ENCODE peak calls at places on chromosomes 7 and 10, in eight cellular contexts. One of them, this sample, is unnamed. For H3K36me3, the result is how much of the 10 kb centered on the place peaks cover.

GRCh38 chr7:79334841-79335240 is 118.6 kb downstream of the MAGI2 start:
- DNase-seq in kidney epithelial cell: no peak
- DNase-seq in PC-3: no peak
- DNase-seq in ovary: no peak
- DNase-seq in spleen: no peak
- DNase-seq in sigmoid colon: no peak
- DNase-seq in effector memory CD4-positive, alpha-beta T cell: no peak
- DNase-seq in pancreas: no peak
- DNase-seq in this sample: no peak

GRCh38 chr10:102540023-102540422 is 36.3 kb downstream of the SUFU start:
- DNase-seq in kidney epithelial cell: no peak
- DNase-seq in ovary: no peak
- DNase-seq in spleen: no peak
- DNase-seq in sigmoid colon: no peak
- DNase-seq in PC-3: peak
- DNase-seq in effector memory CD4-positive, alpha-beta T cell: no peak
- DNase-seq in pancreas: no peak
- DNase-seq in this sample: no peak

GRCh38 chr10:113735913-113736312 is 15.6 kb upstream of the PLEKHS1 start:
- DNase-seq in effector memory CD4-positive, alpha-beta T cell: no peak
- DNase-seq in kidney epithelial cell: peak
- DNase-seq in PC-3: no peak
- DNase-seq in spleen: no peak
- DNase-seq in sigmoid colon: no peak
- DNase-seq in pancreas: no peak
- DNase-seq in ovary: no peak
- DNase-seq in this sample: peak

GRCh38 chr7:64541438-64542359 is 21.2 kb downstream of the ZNF680 start:
- DNase-seq in PC-3: peak
- DNase-seq in ovary: peak
- DNase-seq in spleen: no peak
- DNase-seq in effector memory CD4-positive, alpha-beta T cell: no peak
- DNase-seq in kidney epithelial cell: peak
- DNase-seq in sigmoid colon: no peak
- DNase-seq in pancreas: no peak
- DNase-seq in this sample: no peak

GRCh38 chr7:23475579-23475844 is 5.2 kb upstream of the IGF2BP3 start:
- DNase-seq in PC-3: no peak
- DNase-seq in spleen: no peak
- DNase-seq in effector memory CD4-positive, alpha-beta T cell: no peak
- DNase-seq in ovary: no peak
- DNase-seq in kidney epithelial cell: no peak
- DNase-seq in sigmoid colon: no peak
- DNase-seq in pancreas: no peak
- DNase-seq in this sample: no peak

GRCh38 chr7:149817301-149817771 is 20.8 kb upstream of the ZNF862 start:
- DNase-seq in kidney epithelial cell: no peak
- DNase-seq in sigmoid colon: no peak
- DNase-seq in PC-3: no peak
- DNase-seq in spleen: peak
- DNase-seq in ovary: no peak
- DNase-seq in effector memory CD4-positive, alpha-beta T cell: no peak
- DNase-seq in pancreas: no peak
- DNase-seq in this sample: no peak

GRCh38 chr10:91864744-91865143 is 44.5 kb downstream of the FGFBP3 start:
- DNase-seq in pancreas: no peak
- DNase-seq in ovary: no peak
- DNase-seq in PC-3: no peak
- DNase-seq in effector memory CD4-positive, alpha-beta T cell: no peak
- DNase-seq in spleen: no peak
- DNase-seq in sigmoid colon: no peak
- DNase-seq in kidney epithelial cell: no peak
- DNase-seq in this sample: no peak

GRCh38 chr10:115572740-115573455 is 479.7 kb downstream of the ATRNL1 start:
- DNase-seq in kidney epithelial cell: no peak
- DNase-seq in sigmoid colon: no peak
- DNase-seq in ovary: no peak
- DNase-seq in spleen: no peak
- DNase-seq in PC-3: no peak
- DNase-seq in pancreas: no peak
- DNase-seq in effector memory CD4-positive, alpha-beta T cell: no peak
- DNase-seq in this sample: no peak

GRCh38 chr10:77877461-77878344 is 48.9 kb downstream of the DLG5 start:
- DNase-seq in sigmoid colon: peak
- DNase-seq in ovary: peak
- DNase-seq in pancreas: no peak
- DNase-seq in effector memory CD4-positive, alpha-beta T cell: peak
- DNase-seq in PC-3: no peak
- DNase-seq in kidney epithelial cell: peak
- DNase-seq in spleen: peak
- DNase-seq in this sample: peak

GRCh38 chr10:11345224-11346054 is 266.0 kb downstream of the USP6NL start:
- DNase-seq in kidney epithelial cell: peak
- DNase-seq in pancreas: no peak
- DNase-seq in PC-3: peak
- DNase-seq in spleen: no peak
- DNase-seq in effector memory CD4-positive, alpha-beta T cell: no peak
- DNase-seq in sigmoid colon: no peak
- DNase-seq in ovary: no peak
- DNase-seq in this sample: peak

GRCh38 chr10:7409045-7409731 is 1.6 kb downstream of the SFMBT2 start:
- DNase-seq in sigmoid colon: no peak
- DNase-seq in effector memory CD4-positive, alpha-beta T cell: peak
- DNase-seq in kidney epithelial cell: no peak
- DNase-seq in ovary: peak
- DNase-seq in pancreas: no peak
- DNase-seq in PC-3: peak
- DNase-seq in spleen: peak
- DNase-seq in this sample: peak

GRCh38 chr10:17643339-17643754 is 604 bp upstream of the STAM start:
- DNase-seq in pancreas: peak
- DNase-seq in spleen: peak
- DNase-seq in effector memory CD4-positive, alpha-beta T cell: no peak
- DNase-seq in ovary: no peak
- DNase-seq in PC-3: peak
- DNase-seq in sigmoid colon: peak
- DNase-seq in kidney epithelial cell: peak
- DNase-seq in this sample: peak

GRCh38 chr10:6065845-6066244 is 3.7 kb upstream of the IL2RA start:
- DNase-seq in ovary: no peak
- DNase-seq in kidney epithelial cell: no peak
- DNase-seq in effector memory CD4-positive, alpha-beta T cell: no peak
- DNase-seq in sigmoid colon: peak
- DNase-seq in PC-3: no peak
- DNase-seq in pancreas: no peak
- DNase-seq in spleen: no peak
- DNase-seq in this sample: no peak

GRCh38 chr7:36207451-36208291 is 54.6 kb downstream of the EEPD1 start:
- DNase-seq in kidney epithelial cell: peak
- DNase-seq in spleen: peak
- DNase-seq in pancreas: no peak
- DNase-seq in PC-3: peak
- DNase-seq in ovary: peak
- DNase-seq in effector memory CD4-positive, alpha-beta T cell: peak
- DNase-seq in sigmoid colon: peak
- DNase-seq in this sample: peak

GRCh38 chr7:133355325-133355708 is 102.4 kb downstream of the EXOC4 start:
- DNase-seq in effector memory CD4-positive, alpha-beta T cell: no peak
- DNase-seq in pancreas: no peak
- DNase-seq in PC-3: no peak
- DNase-seq in sigmoid colon: no peak
- DNase-seq in spleen: no peak
- DNase-seq in ovary: no peak
- DNase-seq in kidney epithelial cell: no peak
- DNase-seq in this sample: no peak

GRCh38 chr10:13140627-13141190 is 20.6 kb upstream of the MCM10 start:
- DNase-seq in sigmoid colon: no peak
- DNase-seq in pancreas: no peak
- DNase-seq in PC-3: no peak
- DNase-seq in effector memory CD4-positive, alpha-beta T cell: no peak
- DNase-seq in spleen: no peak
- DNase-seq in kidney epithelial cell: no peak
- DNase-seq in ovary: no peak
- DNase-seq in this sample: no peak

GRCh38 chr7:3289996-3290395 is 11.1 kb upstream of the SDK1 start:
- DNase-seq in effector memory CD4-positive, alpha-beta T cell: no peak
- DNase-seq in sigmoid colon: no peak
- DNase-seq in spleen: no peak
- DNase-seq in PC-3: no peak
- DNase-seq in pancreas: no peak
- DNase-seq in ovary: no peak
- DNase-seq in kidney epithelial cell: peak
- DNase-seq in this sample: no peak

GRCh38 chr7:128236924-128237586 is 4.0 kb upstream of the LEP start:
- DNase-seq in PC-3: peak
- DNase-seq in ovary: no peak
- DNase-seq in effector memory CD4-positive, alpha-beta T cell: no peak
- DNase-seq in pancreas: no peak
- DNase-seq in spleen: no peak
- DNase-seq in kidney epithelial cell: no peak
- DNase-seq in sigmoid colon: no peak
- DNase-seq in this sample: no peak

GRCh38 chr7:37311282-37311868 is 137.3 kb downstream of the ELMO1 start:
- DNase-seq in spleen: peak
- DNase-seq in ovary: no peak
- DNase-seq in effector memory CD4-positive, alpha-beta T cell: peak
- DNase-seq in kidney epithelial cell: peak
- DNase-seq in PC-3: no peak
- DNase-seq in pancreas: no peak
- DNase-seq in sigmoid colon: no peak
- DNase-seq in this sample: peak

GRCh38 chr10:132198068-132198370 is 11.3 kb downstream of the DPYSL4 start:
- DNase-seq in PC-3: no peak
- DNase-seq in sigmoid colon: no peak
- DNase-seq in spleen: no peak
- DNase-seq in pancreas: no peak
- DNase-seq in effector memory CD4-positive, alpha-beta T cell: no peak
- DNase-seq in ovary: no peak
- DNase-seq in kidney epithelial cell: no peak
- DNase-seq in this sample: peak

GRCh38 chr10:132195366-132196075 is 8.8 kb downstream of the DPYSL4 start:
- DNase-seq in kidney epithelial cell: no peak
- DNase-seq in pancreas: no peak
- DNase-seq in sigmoid colon: no peak
- DNase-seq in spleen: peak
- DNase-seq in PC-3: no peak
- DNase-seq in ovary: no peak
- DNase-seq in effector memory CD4-positive, alpha-beta T cell: no peak
- DNase-seq in this sample: no peak

GRCh38 chr10:132194726-132195125 is 8.0 kb downstream of the DPYSL4 start:
- DNase-seq in ovary: no peak
- DNase-seq in pancreas: no peak
- DNase-seq in PC-3: no peak
- DNase-seq in spleen: peak
- DNase-seq in effector memory CD4-positive, alpha-beta T cell: no peak
- DNase-seq in kidney epithelial cell: no peak
- DNase-seq in sigmoid colon: no peak
- DNase-seq in this sample: no peak

GRCh38 chr10:132197271-132198067 is 10.7 kb downstream of the DPYSL4 start:
- DNase-seq in ovary: no peak
- DNase-seq in PC-3: no peak
- DNase-seq in spleen: peak
- DNase-seq in effector memory CD4-positive, alpha-beta T cell: no peak
- DNase-seq in sigmoid colon: no peak
- DNase-seq in kidney epithelial cell: no peak
- DNase-seq in pancreas: no peak
- DNase-seq in this sample: peak

GRCh38 chr10:132196178-132197113 is 9.7 kb downstream of the DPYSL4 start:
- DNase-seq in ovary: no peak
- DNase-seq in sigmoid colon: no peak
- DNase-seq in effector memory CD4-positive, alpha-beta T cell: no peak
- DNase-seq in PC-3: no peak
- DNase-seq in kidney epithelial cell: no peak
- DNase-seq in spleen: peak
- DNase-seq in pancreas: no peak
- DNase-seq in this sample: no peak
- H3K36me3 ChIP-seq in ovary: under half
- H3K36me3 ChIP-seq in sigmoid colon: under half
- H3K36me3 ChIP-seq in effector memory CD4-positive, alpha-beta T cell: under half
- H3K36me3 ChIP-seq in PC-3: under half
- H3K36me3 ChIP-seq in kidney epithelial cell: under half
- H3K36me3 ChIP-seq in spleen: under half
- H3K36me3 ChIP-seq in pancreas: under half
- H3K36me3 ChIP-seq in this sample: under half

DNA sequence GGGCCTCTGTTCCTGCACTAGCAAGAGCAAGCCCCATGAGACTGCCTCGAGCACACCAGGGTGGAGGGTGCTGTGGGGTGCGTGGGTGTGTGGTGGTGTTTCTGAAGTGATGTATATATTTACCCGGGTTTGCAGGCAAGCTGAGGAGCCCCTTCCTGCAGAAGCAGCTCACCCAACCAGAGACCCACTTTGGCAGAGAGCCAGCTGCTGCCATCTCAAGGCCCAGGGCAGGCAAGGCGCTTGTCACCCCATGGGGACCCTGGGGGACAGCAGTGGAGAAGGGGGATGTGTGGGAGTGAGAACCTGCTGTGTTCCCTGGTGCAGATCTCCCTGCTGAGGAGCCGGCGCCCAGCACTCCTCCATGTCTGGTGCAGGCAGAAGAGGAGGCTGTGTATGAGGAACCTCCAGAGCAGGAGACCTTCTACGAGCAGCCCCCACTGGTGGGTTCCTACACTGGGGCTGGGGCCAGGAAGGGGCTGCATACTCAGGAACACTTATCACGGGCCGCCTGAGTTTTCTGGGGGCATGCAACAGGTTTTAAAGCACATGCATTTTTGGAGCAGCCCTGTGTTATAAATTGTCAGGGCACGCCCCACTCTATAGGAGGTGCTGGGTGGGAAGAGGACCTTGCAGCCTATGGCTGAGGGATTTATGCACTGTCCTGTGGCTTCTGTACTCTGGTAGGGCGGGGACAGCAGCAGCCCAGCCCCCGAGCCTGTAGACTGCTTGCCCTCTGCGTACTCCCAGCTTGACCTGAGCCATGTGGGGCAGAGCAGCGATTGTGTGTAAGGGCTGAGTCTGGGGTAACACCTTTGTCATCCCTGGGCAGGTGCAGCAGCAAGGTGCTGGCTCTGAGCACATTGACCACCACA is 5.9 kb downstream of the PGAM2 start:
- DNase-seq in pancreas: peak
- DNase-seq in sigmoid colon: peak
- DNase-seq in PC-3: no peak
- DNase-seq in effector memory CD4-positive, alpha-beta T cell: no peak
- DNase-seq in kidney epithelial cell: no peak
- DNase-seq in spleen: peak
- DNase-seq in ovary: peak
- DNase-seq in this sample: no peak
- H3K36me3 ChIP-seq in pancreas: under half
- H3K36me3 ChIP-seq in sigmoid colon: under half
- H3K36me3 ChIP-seq in PC-3: under half
- H3K36me3 ChIP-seq in effector memory CD4-positive, alpha-beta T cell: half or more
- H3K36me3 ChIP-seq in kidney epithelial cell: under half
- H3K36me3 ChIP-seq in spleen: under half
- H3K36me3 ChIP-seq in ovary: under half
- H3K36me3 ChIP-seq in this sample: under half

GRCh38 chr10:26503911-26504310 is 65.8 kb downstream of the APBB1IP start:
- DNase-seq in spleen: no peak
- DNase-seq in PC-3: no peak
- DNase-seq in ovary: no peak
- DNase-seq in kidney epithelial cell: no peak
- DNase-seq in pancreas: no peak
- DNase-seq in sigmoid colon: no peak
- DNase-seq in effector memory CD4-positive, alpha-beta T cell: no peak
- DNase-seq in this sample: no peak
- H3K36me3 ChIP-seq in spleen: under half
- H3K36me3 ChIP-seq in PC-3: under half
- H3K36me3 ChIP-seq in ovary: under half
- H3K36me3 ChIP-seq in kidney epithelial cell: under half
- H3K36me3 ChIP-seq in pancreas: under half
- H3K36me3 ChIP-seq in sigmoid colon: under half
- H3K36me3 ChIP-seq in effector memory CD4-positive, alpha-beta T cell: half or more
- H3K36me3 ChIP-seq in this sample: under half

GRCh38 chr7:121447939-121448338 is 51.8 kb upstream of the FAM3C start:
- DNase-seq in ovary: no peak
- DNase-seq in sigmoid colon: no peak
- DNase-seq in PC-3: no peak
- DNase-seq in spleen: no peak
- DNase-seq in pancreas: no peak
- DNase-seq in kidney epithelial cell: no peak
- DNase-seq in effector memory CD4-positive, alpha-beta T cell: no peak
- DNase-seq in this sample: no peak
- H3K36me3 ChIP-seq in ovary: under half
- H3K36me3 ChIP-seq in sigmoid colon: under half
- H3K36me3 ChIP-seq in PC-3: under half
- H3K36me3 ChIP-seq in spleen: under half
- H3K36me3 ChIP-seq in pancreas: under half
- H3K36me3 ChIP-seq in kidney epithelial cell: under half
- H3K36me3 ChIP-seq in effector memory CD4-positive, alpha-beta T cell: under half
- H3K36me3 ChIP-seq in this sample: under half

This sample was measured in mucosa of descending colon.